ENCODE peak calls at places on chromosomes 11 and 22, in ten cellular contexts. I is choroid plexus epithelial cell, P is PC-3, L is mammary epithelial cell, Y is D721Med, W is BJ, O is fibroblast of lung, G is breast epithelium, D is gastrocnemius medialis, U is transverse colon. K is an unnamed sample.

GRCh38 chr11:35304393-35304790 is 115.0 kb downstream of the SLC1A2 start:
- DNase-seq in L (peak), Y (no peak), U (no peak), D (no peak), I (peak), W (no peak), G (no peak), O (peak), P (peak), K (peak)

GRCh38 chr11:119774180-119774763 is 45.3 kb upstream of the NECTIN1 start:
- DNase-seq in P (peak), W (no peak), O (peak), U (no peak), Y (no peak), I (peak), D (no peak), L (peak), G (no peak), K (no peak)

GRCh38 chr22:17258015-17258827 is 39.0 kb upstream of the ADA2 start:
- DNase-seq in G (peak), L (peak), U (peak), W (no peak), D (peak), O (peak), Y (peak), P (peak), I (peak), K (peak)

GRCh38 chr11:74057251-74058151 is 48.6 kb upstream of the UCP3 start:
- DNase-seq in P (peak), G (no peak), O (peak), D (no peak), I (peak), L (peak), U (no peak), Y (no peak), W (no peak), K (no peak)

GRCh38 chr11:111977141-111978027 is 40.2 kb downstream of the DIXDC1 start:
- DNase-seq in D (peak), U (peak), L (peak), G (peak), I (peak), W (no peak), Y (no peak), O (peak), P (peak), K (no peak)

GRCh38 chr11:113014731-113015455 is 53.7 kb downstream of the NCAM1 start:
- DNase-seq in I (peak), P (no peak), L (no peak), O (no peak), W (no peak), U (peak), G (no peak), Y (no peak), D (peak), K (no peak)

GRCh38 chr11:112016765-112017356 is 8.3 kb upstream of the DLAT start:
- DNase-seq in U (no peak), G (no peak), P (no peak), D (no peak), O (peak), Y (no peak), L (peak), W (no peak), I (peak), K (no peak)

GRCh38 chr11:34513674-34513995 is at the start of gene ELF5:
- DNase-seq in L (no peak), I (no peak), P (peak), Y (no peak), G (no peak), U (no peak), O (no peak), D (no peak), W (no peak), K (no peak)

GRCh38 chr22:35684270-35684700 is 33.4 kb upstream of the APOL5 start:
- DNase-seq in W (no peak), Y (no peak), P (no peak), G (no peak), O (peak), U (no peak), D (peak), L (no peak), I (peak), K (no peak)

GRCh38 chr11:132184079-132184478 is 813.7 kb downstream of the NTM start:
- DNase-seq in D (no peak), G (no peak), I (no peak), P (no peak), U (no peak), W (no peak), L (no peak), Y (no peak), O (no peak), K (no peak)

GRCh38 chr11:132187814-132188213 is 817.4 kb downstream of the NTM start:
- DNase-seq in P (no peak), W (peak), L (no peak), G (no peak), Y (no peak), U (no peak), O (peak), I (peak), D (no peak), K (no peak)

GRCh38 chr11:132186193-132186592 is 815.8 kb downstream of the NTM start:
- DNase-seq in G (no peak), I (no peak), W (no peak), D (no peak), O (no peak), L (no peak), P (no peak), U (no peak), Y (no peak), K (no peak)

GRCh38 chr11:132187391-132187790 is 817.0 kb downstream of the NTM start:
- DNase-seq in W (no peak), U (no peak), L (no peak), D (no peak), Y (no peak), G (no peak), I (no peak), P (no peak), O (no peak), K (no peak)

DNA sequence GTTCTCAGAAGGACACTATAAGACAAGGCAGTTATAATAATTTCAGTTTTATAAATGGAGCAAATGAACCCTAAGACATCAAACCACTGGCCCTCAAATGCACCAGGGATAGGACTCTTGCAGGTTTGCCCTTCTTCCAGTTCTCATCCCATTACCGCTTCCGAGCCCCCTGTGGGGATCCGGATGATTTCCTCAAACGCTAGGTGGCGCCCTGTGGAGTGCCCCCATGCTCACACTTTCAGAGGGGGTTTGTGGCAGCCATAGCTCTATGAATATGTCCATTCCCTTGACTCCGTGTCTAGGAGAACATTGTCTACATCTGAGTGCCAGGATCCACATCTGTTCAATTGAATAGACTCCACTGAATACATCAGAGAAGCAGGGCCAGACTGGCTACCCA is 816.3 kb downstream of the NTM start:
- DNase-seq in L (no peak), W (no peak), U (no peak), G (no peak), P (no peak), Y (no peak), I (no peak), O (no peak), D (no peak), K (no peak)
- TF ChIP-seq CTCF in L (no peak), W (peak), U (no peak), G (no peak), P (peak), Y (peak), I (peak), O (peak), D (no peak), K (no peak)

DNA sequence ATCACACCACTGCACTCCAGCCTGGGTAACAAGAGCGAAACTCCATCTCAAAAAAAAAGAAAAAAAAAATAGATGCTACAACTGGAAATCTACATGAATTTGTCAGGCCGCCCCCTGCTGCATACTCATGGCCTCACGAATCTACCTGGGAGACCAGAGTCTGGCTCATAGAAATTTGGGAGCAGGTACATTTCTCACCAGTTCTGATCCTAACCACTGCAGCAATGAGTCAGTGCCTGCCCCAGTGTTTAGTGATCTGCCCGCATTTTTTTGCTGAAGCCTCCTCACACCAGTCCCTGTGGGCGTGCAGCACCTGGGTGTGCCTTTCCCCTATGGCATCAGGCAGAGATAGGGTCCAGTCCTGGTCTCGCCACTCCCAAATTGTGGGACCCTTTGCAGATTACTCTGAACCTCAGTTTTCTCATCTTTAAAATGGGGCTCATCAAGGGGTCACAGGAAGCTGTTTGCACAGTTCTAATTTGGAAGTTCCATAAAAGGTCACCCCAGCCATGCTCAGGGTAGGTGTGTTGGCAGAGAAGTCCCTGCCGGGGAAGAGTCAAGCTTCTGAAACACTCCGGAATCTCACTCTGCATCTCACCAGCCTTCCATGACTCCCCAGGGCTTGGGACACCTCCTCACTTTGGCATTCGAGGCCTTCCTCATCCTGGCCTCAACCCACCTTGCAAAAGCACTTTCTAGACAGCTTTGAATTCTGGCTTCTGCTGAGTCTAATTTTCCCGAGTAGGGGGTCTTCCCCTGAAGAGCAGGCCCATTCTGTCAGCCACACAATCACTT is 39.3 kb upstream of the LINC01488 start:
- DNase-seq in O (peak), Y (no peak), G (no peak), W (no peak), L (peak), U (no peak), P (peak), D (no peak), I (no peak), K (no peak)
- TF ChIP-seq CTCF in O (no peak), Y (no peak), G (no peak), W (no peak), L (peak), U (no peak), P (peak), D (no peak), I (peak), K (no peak)

DNA sequence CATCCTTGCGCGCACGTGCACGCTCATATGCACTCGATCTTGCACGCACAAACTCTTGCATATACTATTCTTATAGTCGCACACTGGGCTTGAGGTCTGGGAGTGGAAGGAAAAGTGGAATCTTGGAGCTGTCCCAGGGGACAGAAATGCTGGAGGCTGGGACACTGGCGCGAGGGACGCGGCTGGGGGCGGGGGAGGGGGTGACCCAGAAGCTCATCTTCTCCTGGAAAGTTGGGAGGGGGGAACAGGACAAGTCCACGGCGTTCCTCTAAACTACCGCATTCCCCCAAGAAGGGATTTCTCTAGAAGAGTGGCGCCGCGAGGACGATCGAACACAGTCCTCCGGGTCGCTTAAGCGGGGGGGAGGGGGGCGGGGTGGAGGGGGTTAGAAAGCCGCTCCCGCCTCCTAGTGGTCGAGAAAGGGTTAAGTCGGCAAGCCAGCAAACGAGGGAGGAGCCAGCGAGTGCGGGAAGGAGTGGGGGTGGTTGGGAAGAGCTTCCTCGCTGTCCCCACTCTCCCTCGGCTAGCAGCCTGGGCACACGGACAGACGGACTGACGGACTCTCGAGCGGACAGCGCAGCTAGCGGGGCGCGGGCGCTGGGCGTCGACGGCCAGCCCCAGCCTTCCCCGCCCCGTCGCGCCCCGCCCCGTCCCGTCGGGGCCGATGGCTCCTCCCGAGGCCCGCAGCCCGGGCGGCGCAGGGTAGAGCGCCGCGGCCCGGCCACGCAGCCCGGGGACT is at the start of gene RTN4RL2:
- DNase-seq in D (no peak), L (peak), G (no peak), P (peak), I (peak), W (no peak), Y (peak), O (peak), U (no peak), K (peak)
- TF ChIP-seq CTCF in D (no peak), L (no peak), G (no peak), P (peak), I (peak), W (peak), Y (peak), O (peak), U (no peak), K (no peak)

GRCh38 chr11:92861641-92862040 is 107.8 kb upstream of the MTNR1B start:
- DNase-seq in P (no peak), W (no peak), I (no peak), L (no peak), U (no peak), G (no peak), D (no peak), O (no peak), Y (no peak), K (no peak)
- TF ChIP-seq CTCF in P (no peak), W (no peak), I (no peak), L (peak), U (no peak), G (no peak), D (no peak), O (peak), Y (no peak), K (no peak)

DNA sequence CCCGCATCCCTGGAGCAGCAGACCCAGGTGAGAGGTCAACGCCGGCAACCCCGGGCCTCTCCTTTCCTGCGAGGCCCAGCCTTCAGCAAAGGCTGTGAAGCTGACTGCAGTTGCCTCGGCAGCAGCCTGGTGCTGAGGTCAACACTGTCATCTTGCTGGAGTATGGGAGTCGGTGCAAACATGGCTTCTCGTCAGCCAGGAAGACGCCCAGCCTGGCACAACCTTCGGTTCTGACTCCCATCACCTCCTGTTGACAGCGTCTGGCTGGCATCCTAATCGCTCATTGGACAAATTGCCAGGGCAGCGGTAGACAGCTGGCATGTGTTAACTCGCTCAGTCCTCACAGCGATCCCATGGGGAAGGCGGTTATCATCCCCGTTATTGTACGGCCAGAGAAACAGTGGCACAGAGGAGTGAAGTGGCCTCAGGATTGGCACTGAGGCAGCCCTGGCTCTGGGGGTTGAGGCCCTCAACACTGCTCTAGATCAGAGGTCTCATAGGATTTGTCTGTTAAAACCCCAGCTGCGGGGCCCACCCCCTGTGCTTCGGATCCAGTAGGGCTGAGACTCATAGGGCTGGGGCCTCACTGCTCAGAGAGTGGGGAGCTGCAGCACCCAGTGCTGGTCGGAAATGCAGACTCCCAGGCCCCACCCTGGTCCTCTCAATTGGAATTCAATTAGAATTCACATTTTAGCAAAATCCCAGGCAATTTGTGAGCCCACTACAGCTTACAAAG is 39.3 kb upstream of the TP53I11 start:
- DNase-seq in I (no peak), O (no peak), G (no peak), D (peak), U (no peak), L (no peak), P (no peak), Y (no peak), W (no peak), K (no peak)
- TF ChIP-seq CTCF in I (no peak), O (no peak), G (no peak), D (no peak), U (no peak), L (no peak), P (no peak), Y (no peak), W (no peak), K (no peak)

DNA sequence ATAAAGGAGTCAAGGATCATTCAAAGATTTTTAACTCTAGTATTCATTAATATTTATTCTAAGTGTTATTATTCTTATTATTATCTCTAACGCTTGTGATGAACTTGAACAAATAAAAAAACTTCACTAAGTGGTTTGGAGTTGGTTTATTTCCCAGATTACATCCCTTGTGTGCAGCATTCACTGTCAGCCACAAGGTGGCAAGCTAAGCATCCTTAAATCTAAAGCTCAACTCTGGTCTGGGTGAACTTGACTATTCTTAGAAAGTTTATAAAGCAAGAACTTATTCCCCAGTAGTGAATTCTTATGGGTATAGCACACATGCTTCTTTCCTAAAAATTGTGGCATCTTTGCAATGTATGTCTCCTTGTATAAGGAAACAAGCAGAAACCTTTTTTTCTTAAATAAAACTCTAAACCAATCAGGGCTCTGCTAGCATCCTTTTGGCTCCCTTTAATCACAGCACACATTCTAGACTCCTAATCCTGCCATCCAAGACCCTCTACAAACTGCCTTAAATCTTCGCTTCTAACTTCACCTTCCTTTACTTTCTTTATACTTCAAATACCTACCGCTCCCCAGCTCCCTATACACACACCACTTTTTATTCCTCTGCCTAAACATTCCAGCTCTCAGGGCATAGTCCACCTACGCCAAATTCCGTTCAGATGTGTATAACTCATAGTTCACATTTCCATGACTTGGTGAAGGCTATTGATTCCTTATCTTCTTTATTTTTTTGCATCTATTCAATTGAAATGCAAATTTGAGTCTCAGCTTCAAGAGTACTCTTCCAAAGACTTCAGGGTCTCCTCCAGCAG is 1068.8 kb downstream of the DLG2 start:
- DNase-seq in U (peak), L (peak), P (peak), O (peak), G (no peak), I (peak), D (peak), Y (no peak), W (peak), K (no peak)
- TF ChIP-seq CTCF in U (peak), L (peak), P (peak), O (peak), G (peak), I (peak), D (peak), Y (peak), W (peak), K (peak)

DNA sequence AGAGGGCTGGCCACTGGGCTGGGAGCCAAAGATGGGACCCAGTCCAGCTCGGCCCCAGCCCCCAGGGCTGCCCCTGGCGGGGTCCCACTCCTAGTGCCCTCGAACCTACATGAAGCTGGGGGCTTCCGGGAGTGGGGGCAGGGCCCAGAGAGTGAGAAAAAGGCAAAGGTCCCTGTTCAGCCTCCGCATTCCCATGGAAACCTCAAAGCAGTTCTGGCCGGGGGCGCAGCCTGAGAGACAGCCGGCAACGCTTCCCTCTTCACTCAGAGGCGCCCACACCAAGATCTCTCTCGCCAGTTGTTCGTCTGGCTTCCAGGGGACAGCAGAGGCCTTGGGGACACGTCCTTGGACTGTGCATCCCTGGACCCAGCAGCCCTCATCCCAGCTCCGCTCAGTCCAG is 22.3 kb upstream of the ARHGAP8 start:
- DNase-seq in U (no peak), I (peak), D (no peak), G (no peak), P (no peak), O (no peak), L (no peak), Y (no peak), W (no peak), K (no peak)
- TF ChIP-seq CTCF in U (no peak), I (no peak), D (no peak), G (no peak), P (no peak), O (no peak), L (no peak), Y (no peak), W (no peak), K (no peak)

GRCh38 chr22:45499746-45500145 is 2.9 kb upstream of the FBLN1 start:
- DNase-seq in I (no peak), U (peak), G (no peak), D (peak), W (no peak), O (no peak), P (no peak), Y (no peak), L (no peak), K (no peak)

GRCh38 chr22:45496451-45496941 is 6.2 kb upstream of the FBLN1 start:
- DNase-seq in O (peak), W (no peak), P (no peak), I (no peak), D (no peak), U (no peak), G (no peak), Y (no peak), L (no peak), K (no peak)

GRCh38 chr22:45497746-45498145 is 4.9 kb upstream of the FBLN1 start:
- DNase-seq in U (no peak), D (no peak), P (no peak), I (no peak), L (no peak), O (no peak), Y (no peak), G (no peak), W (no peak), K (no peak)

GRCh38 chr22:45493286-45493771 is 9.4 kb upstream of the FBLN1 start:
- DNase-seq in G (no peak), Y (no peak), L (no peak), I (peak), U (no peak), O (peak), W (peak), P (no peak), D (peak), K (no peak)

GRCh38 chr22:45497268-45497667 is 5.4 kb upstream of the FBLN1 start:
- DNase-seq in P (no peak), G (no peak), L (no peak), U (no peak), D (no peak), Y (no peak), I (no peak), O (no peak), W (no peak), K (no peak)
- TF ChIP-seq CTCF in P (no peak), G (no peak), L (no peak), U (no peak), D (no peak), Y (no peak), I (no peak), O (no peak), W (no peak), K (no peak)